ENCODE peak calls at places on chromosomes 16 and 17, in five cellular contexts. U is SK-N-SH, X is body of pancreas, S is GM23338, M is heart right ventricle. O is an unnamed sample.

GRCh38 chr17:15657868-15658775 is 26.0 kb downstream of the TRIM16 start:
- DNase-seq in X (no peak), M (no peak), S (no peak), U (no peak), O (peak; percentile 5)

GRCh38 chr16:67529639-67530012 is 997 bp downstream of the RIPOR1 start:
- DNase-seq in U (peak; percentile 67), M (no peak), X (no peak), S (peak; percentile 44), O (no peak)

GRCh38 chr16:14562691-14563491 is 67.2 kb downstream of the PARN start:
- DNase-seq in M (no peak), U (no peak), X (peak; percentile 54), S (peak; percentile 15), O (no peak)

GRCh38 chr17:49715221-49715620 is 7.5 kb upstream of the SLC35B1 start:
- DNase-seq in U (no peak), S (no peak), X (no peak), M (no peak), O (no peak)

GRCh38 chr17:11369570-11369969 is 128.6 kb downstream of the SHISA6 start:
- DNase-seq in U (no peak), X (no peak), S (no peak), M (no peak), O (no peak)

GRCh38 chr17:42334667-42335066 is 46.4 kb downstream of the STAT5A start:
- DNase-seq in U (no peak), S (no peak), X (no peak), M (no peak), O (no peak)

GRCh38 chr17:79654960-79655382 is 44.1 kb upstream of the RBFOX3 start:
- DNase-seq in M (no peak), X (no peak), S (no peak), U (peak; percentile 17), O (peak; percentile 24)

GRCh38 chr16:72474511-72475123 is 302.7 kb upstream of the PMFBP1 start:
- DNase-seq in X (no peak), S (no peak), M (no peak), U (no peak), O (no peak)

GRCh38 chr16:54957403-54957802 is 26.7 kb downstream of the IRX5 start:
- DNase-seq in X (peak; percentile 34), M (no peak), U (no peak), S (peak; percentile 67), O (peak; percentile 67)

GRCh38 chr17:4199818-4200402 is 56.9 kb downstream of the CYB5D2 start:
- DNase-seq in M (no peak), U (peak; percentile 77), S (peak; percentile 84), X (no peak), O (peak; percentile 81)

GRCh38 chr17:7842950-7843535 is 9.0 kb downstream of the KDM6B start:
- DNase-seq in M (peak; percentile 66), U (no peak), X (peak; percentile 87), S (peak; percentile 81), O (peak; percentile 89)

GRCh38 chr17:57342141-57342540 is 85.8 kb downstream of the MSI2 start:
- DNase-seq in M (no peak), S (no peak), X (no peak), U (no peak), O (no peak)

GRCh38 chr16:75660321-75660720 is 12.7 kb downstream of the TERF2IP start:
- DNase-seq in S (no peak), M (no peak), U (no peak), X (no peak), O (no peak)

GRCh38 chr17:76003915-76004314 is 3.3 kb downstream of the CDK3 start:
- DNase-seq in M (no peak), S (no peak), X (peak; percentile 50), U (peak; percentile 19), O (no peak)

GRCh38 chr17:66799839-66800537 is 34.9 kb upstream of the CACNG5 start:
- DNase-seq in X (peak; percentile 39), M (no peak), U (no peak), S (no peak), O (no peak)

GRCh38 chr16:80914379-80915078 is 92.2 kb downstream of the CMC2 start:
- DNase-seq in X (no peak), U (no peak), M (no peak), S (no peak), O (no peak)

GRCh38 chr16:87608400-87608985 is 6.2 kb downstream of the JPH3 start:
- DNase-seq in M (peak; percentile 70), U (no peak), X (peak; percentile 35), S (peak; percentile 89), O (peak; percentile 96)

GRCh38 chr16:2486645-2487516 is 12.0 kb downstream of the TBC1D24 start:
- DNase-seq in X (peak; percentile 79), M (peak; percentile 59), U (no peak), S (no peak), O (no peak)

GRCh38 chr17:10754109-10754508 is 24.3 kb upstream of the TMEM220 start:
- DNase-seq in U (peak; percentile 65), M (peak; percentile 32), S (peak; percentile 91), X (peak; percentile 49), O (peak; percentile 94)

GRCh38 chr16:27112093-27112811 is 45.5 kb downstream of the C16orf82 start:
- DNase-seq in S (no peak), X (no peak), M (no peak), U (no peak), O (no peak)

GRCh38 chr16:72939247-72939646 is 108.7 kb downstream of the ZFHX3 start:
- DNase-seq in U (no peak), S (no peak), X (no peak), M (no peak), O (no peak)

GRCh38 chr17:29710891-29711418 is 88.2 kb upstream of the CORO6 start:
- DNase-seq in S (no peak), U (peak; percentile 85), M (no peak), X (no peak), O (no peak)

GRCh38 chr17:73338050-73338491 is 26.3 kb upstream of the CDC42EP4 start:
- DNase-seq in X (no peak), S (no peak), M (peak; percentile 50), U (peak; percentile 38), O (no peak)

GRCh38 chr16:14202697-14203096 is 131.6 kb downstream of the MRTFB start:
- DNase-seq in S (peak; percentile 57), U (peak; percentile 51), X (peak; percentile 15), M (no peak), O (no peak)

GRCh38 chr17:63029520-63029919 is 63.5 kb downstream of the TANC2 start:
- DNase-seq in M (no peak), S (no peak), X (no peak), U (no peak), O (no peak)

GRCh38 chr17:49456172-49456965 is 38.7 kb upstream of the NGFR start:
- DNase-seq in U (no peak), S (no peak), M (no peak), X (no peak), O (no peak)

GRCh38 chr17:21291357-21291756 is 6.8 kb downstream of the MAP2K3 start:
- DNase-seq in M (no peak), X (no peak), S (no peak), U (no peak), O (no peak)

GRCh38 chr16:1826691-1827573 is at the start of the genes FAHD1 and HAGH:
- DNase-seq in M (peak; percentile 94), S (peak; percentile 93), U (peak; percentile 100), X (peak; percentile 94), O (peak; percentile 97)

GRCh38 chr17:79645022-79645776 is 34.3 kb upstream of the RBFOX3 start:
- DNase-seq in U (peak; percentile 14), M (no peak), S (no peak), X (no peak), O (peak; percentile 36)

GRCh38 chr17:80109713-80110446 is 8.5 kb downstream of the GAA start:
- DNase-seq in M (no peak), X (no peak), U (peak; percentile 44), S (no peak), O (no peak)

GRCh38 chr17:12664894-12665262 is 812 bp upstream of the MYOCD start:
- DNase-seq in X (no peak), S (peak; percentile 47), M (no peak), U (no peak), O (peak; percentile 63)

GRCh38 chr17:12665263-12666210 is at the start of gene MYOCD:
- DNase-seq in U (peak; percentile 28), S (peak; percentile 94), X (no peak), M (peak; percentile 66), O (peak; percentile 98)

GRCh38 chr17:12664252-12664651 is 1.4 kb upstream of the MYOCD start:
- DNase-seq in X (no peak), U (no peak), M (no peak), S (no peak), O (no peak)

GRCh38 chr17:12667299-12667958 is 1.7 kb downstream of the MYOCD start:
- DNase-seq in M (no peak), X (peak; percentile 15), S (peak; percentile 88), U (peak; percentile 13), O (peak; percentile 88)

GRCh38 chr17:12666718-12667117 is 1.0 kb downstream of the MYOCD start:
- DNase-seq in U (no peak), S (no peak), X (no peak), M (no peak), O (no peak)
- H3K4me3 ChIP-seq in U (no peak overlapping the region), S (peak overlapping the region; percentile 83), X (no peak overlapping the region), M (peak overlapping the region; percentile 79), O (peak overlapping the region; percentile 85)

GRCh38 chr17:64500487-64500859 is 3.6 kb upstream of the POLG2 start:
- DNase-seq in X (no peak), U (no peak), S (no peak), M (no peak), O (no peak)
- H3K4me1 ChIP-seq in X (peaks cover 70% of the 10 kb centered on the region), U (peaks cover 36% of the 10 kb centered on the region), S (peaks cover 9% of the 10 kb centered on the region), M (peaks cover 52% of the 10 kb centered on the region), O (peaks cover 13% of the 10 kb centered on the region)

GRCh38 chr17:77834170-77835115 is 124.1 kb upstream of the TNRC6C start:
- DNase-seq in X (peak; percentile 60), S (no peak), M (peak; percentile 68), U (peak; percentile 59), O (peak; percentile 95)
- H3K4me3 ChIP-seq in X (no peak overlapping the region), S (no peak overlapping the region), M (no peak overlapping the region), U (peak overlapping the region; percentile 5), O (no peak overlapping the region)

GRCh38 chr16:85421338-85422123 is 191.6 kb upstream of the GSE1 start:
- DNase-seq in X (peak; percentile 2), M (no peak), U (no peak), S (no peak), O (no peak)

GRCh38 chr16:85420501-85421337 is 192.4 kb upstream of the GSE1 start:
- DNase-seq in X (peak; percentile 59), S (peak; percentile 69), M (peak; percentile 72), U (peak; percentile 85), O (peak; percentile 91)

GRCh38 chr16:85417156-85417860 is 195.8 kb upstream of the GSE1 start:
- DNase-seq in S (no peak), U (no peak), M (no peak), X (peak; percentile 1), O (no peak)

GRCh38 chr16:85419503-85420408 is 193.4 kb upstream of the GSE1 start:
- DNase-seq in M (no peak), X (peak; percentile 1), U (no peak), S (no peak), O (no peak)

GRCh38 chr16:85418978-85419491 is 194.1 kb upstream of the GSE1 start:
- DNase-seq in S (no peak), M (no peak), U (no peak), X (peak; percentile 1), O (no peak)
- H3K4me1 ChIP-seq in S (peaks cover 15% of the 10 kb centered on the region), M (peaks cover 7% of the 10 kb centered on the region), U (no peaks in the 10 kb centered on the region), X (peaks cover 42% of the 10 kb centered on the region), O (no peaks in the 10 kb centered on the region)